ENCODE peak calls at places on chromosomes 16 and 17, in ten cellular contexts. One of them, this sample, is unnamed.

GRCh38 chr17:66203274-66204015 is 11.5 kb upstream of the CEP112 start:
- DNase-seq in GF-D8: no peak
- DNase-seq in endothelial cell: no peak
- DNase-seq in cardiac fibroblast: no peak
- DNase-seq in foreskin keratinocyte: no peak
- DNase-seq in NCI-H1930: no peak
- DNase-seq in EL: no peak
- DNase-seq in activated CD8-positive, alpha-beta memory T cell treated with anti-CD3 and anti-CD28 coated beads for 4 hours: no peak
- DNase-seq in colonic mucosa: no peak
- DNase-seq in RPMI7951: no peak
- DNase-seq in this sample: no peak

GRCh38 chr16:2150418-2151187 is 2.2 kb downstream of the RAB26 start:
- DNase-seq in GF-D8: no peak
- DNase-seq in endothelial cell: no peak
- DNase-seq in cardiac fibroblast: peak
- DNase-seq in foreskin keratinocyte: peak
- DNase-seq in NCI-H1930: peak
- DNase-seq in EL: peak
- DNase-seq in activated CD8-positive, alpha-beta memory T cell treated with anti-CD3 and anti-CD28 coated beads for 4 hours: no peak
- DNase-seq in colonic mucosa: peak
- DNase-seq in RPMI7951: no peak
- DNase-seq in this sample: peak

GRCh38 chr16:48497932-48498760 is 111.8 kb downstream of the N4BP1 start:
- DNase-seq in GF-D8: no peak
- DNase-seq in endothelial cell: no peak
- DNase-seq in cardiac fibroblast: no peak
- DNase-seq in foreskin keratinocyte: no peak
- DNase-seq in NCI-H1930: no peak
- DNase-seq in EL: no peak
- DNase-seq in activated CD8-positive, alpha-beta memory T cell treated with anti-CD3 and anti-CD28 coated beads for 4 hours: no peak
- DNase-seq in colonic mucosa: peak
- DNase-seq in RPMI7951: no peak
- DNase-seq in this sample: no peak

GRCh38 chr17:6306820-6307219 is 128.1 kb downstream of the AIPL1 start:
- DNase-seq in GF-D8: no peak
- DNase-seq in endothelial cell: no peak
- DNase-seq in cardiac fibroblast: no peak
- DNase-seq in foreskin keratinocyte: no peak
- DNase-seq in NCI-H1930: no peak
- DNase-seq in EL: no peak
- DNase-seq in activated CD8-positive, alpha-beta memory T cell treated with anti-CD3 and anti-CD28 coated beads for 4 hours: no peak
- DNase-seq in colonic mucosa: no peak
- DNase-seq in RPMI7951: no peak
- DNase-seq in this sample: no peak

GRCh38 chr16:64409762-64410161 is 712.1 kb downstream of the CDH11 start:
- DNase-seq in GF-D8: no peak
- DNase-seq in endothelial cell: no peak
- DNase-seq in cardiac fibroblast: peak
- DNase-seq in foreskin keratinocyte: no peak
- DNase-seq in NCI-H1930: no peak
- DNase-seq in EL: no peak
- DNase-seq in activated CD8-positive, alpha-beta memory T cell treated with anti-CD3 and anti-CD28 coated beads for 4 hours: no peak
- DNase-seq in colonic mucosa: no peak
- DNase-seq in RPMI7951: no peak
- DNase-seq in this sample: no peak

GRCh38 chr16:47888142-47888541 is 267.7 kb downstream of the ABCC12 start:
- DNase-seq in GF-D8: no peak
- DNase-seq in endothelial cell: no peak
- DNase-seq in cardiac fibroblast: peak
- DNase-seq in foreskin keratinocyte: no peak
- DNase-seq in NCI-H1930: no peak
- DNase-seq in EL: peak
- DNase-seq in activated CD8-positive, alpha-beta memory T cell treated with anti-CD3 and anti-CD28 coated beads for 4 hours: no peak
- DNase-seq in colonic mucosa: no peak
- DNase-seq in RPMI7951: peak
- DNase-seq in this sample: no peak

GRCh38 chr17:67479119-67479517 is 102.0 kb downstream of the PITPNC1 start:
- DNase-seq in GF-D8: no peak
- DNase-seq in endothelial cell: no peak
- DNase-seq in cardiac fibroblast: no peak
- DNase-seq in foreskin keratinocyte: no peak
- DNase-seq in NCI-H1930: no peak
- DNase-seq in EL: no peak
- DNase-seq in activated CD8-positive, alpha-beta memory T cell treated with anti-CD3 and anti-CD28 coated beads for 4 hours: no peak
- DNase-seq in colonic mucosa: no peak
- DNase-seq in RPMI7951: no peak
- DNase-seq in this sample: no peak

GRCh38 chr17:79951361-79952264 is 84.1 kb downstream of the TBC1D16 start:
- DNase-seq in GF-D8: no peak
- DNase-seq in endothelial cell: no peak
- DNase-seq in cardiac fibroblast: peak
- DNase-seq in foreskin keratinocyte: no peak
- DNase-seq in NCI-H1930: no peak
- DNase-seq in EL: peak
- DNase-seq in activated CD8-positive, alpha-beta memory T cell treated with anti-CD3 and anti-CD28 coated beads for 4 hours: no peak
- DNase-seq in colonic mucosa: no peak
- DNase-seq in RPMI7951: peak
- DNase-seq in this sample: no peak

GRCh38 chr16:9260665-9261064 is 169.2 kb downstream of the HAPSTR1 start:
- DNase-seq in GF-D8: no peak
- DNase-seq in endothelial cell: no peak
- DNase-seq in cardiac fibroblast: no peak
- DNase-seq in foreskin keratinocyte: no peak
- DNase-seq in NCI-H1930: no peak
- DNase-seq in EL: no peak
- DNase-seq in activated CD8-positive, alpha-beta memory T cell treated with anti-CD3 and anti-CD28 coated beads for 4 hours: no peak
- DNase-seq in colonic mucosa: peak
- DNase-seq in RPMI7951: no peak
- DNase-seq in this sample: no peak

GRCh38 chr16:47687694-47688093 is 226.6 kb downstream of the PHKB start:
- DNase-seq in GF-D8: no peak
- DNase-seq in endothelial cell: no peak
- DNase-seq in cardiac fibroblast: peak
- DNase-seq in foreskin keratinocyte: no peak
- DNase-seq in NCI-H1930: no peak
- DNase-seq in EL: no peak
- DNase-seq in activated CD8-positive, alpha-beta memory T cell treated with anti-CD3 and anti-CD28 coated beads for 4 hours: no peak
- DNase-seq in colonic mucosa: no peak
- DNase-seq in RPMI7951: peak
- DNase-seq in this sample: no peak

GRCh38 chr17:57396515-57396921 is 140.2 kb downstream of the MSI2 start:
- DNase-seq in GF-D8: no peak
- DNase-seq in endothelial cell: no peak
- DNase-seq in cardiac fibroblast: no peak
- DNase-seq in foreskin keratinocyte: no peak
- DNase-seq in NCI-H1930: no peak
- DNase-seq in EL: no peak
- DNase-seq in activated CD8-positive, alpha-beta memory T cell treated with anti-CD3 and anti-CD28 coated beads for 4 hours: no peak
- DNase-seq in colonic mucosa: peak
- DNase-seq in RPMI7951: no peak
- DNase-seq in this sample: no peak

GRCh38 chr16:58393138-58393504 is 850 bp downstream of the GINS3 start:
- DNase-seq in GF-D8: no peak
- DNase-seq in endothelial cell: no peak
- DNase-seq in cardiac fibroblast: peak
- DNase-seq in foreskin keratinocyte: no peak
- DNase-seq in NCI-H1930: no peak
- DNase-seq in EL: peak
- DNase-seq in activated CD8-positive, alpha-beta memory T cell treated with anti-CD3 and anti-CD28 coated beads for 4 hours: no peak
- DNase-seq in colonic mucosa: no peak
- DNase-seq in RPMI7951: peak
- DNase-seq in this sample: no peak

GRCh38 chr16:24980077-24980793 is 34.9 kb downstream of the ARHGAP17 start:
- DNase-seq in GF-D8: no peak
- DNase-seq in endothelial cell: no peak
- DNase-seq in cardiac fibroblast: no peak
- DNase-seq in foreskin keratinocyte: peak
- DNase-seq in NCI-H1930: no peak
- DNase-seq in EL: peak
- DNase-seq in activated CD8-positive, alpha-beta memory T cell treated with anti-CD3 and anti-CD28 coated beads for 4 hours: no peak
- DNase-seq in colonic mucosa: no peak
- DNase-seq in RPMI7951: peak
- DNase-seq in this sample: no peak

GRCh38 chr17:49438885-49439284 is 24.2 kb upstream of the PHB1 start:
- DNase-seq in GF-D8: no peak
- DNase-seq in endothelial cell: no peak
- DNase-seq in cardiac fibroblast: no peak
- DNase-seq in foreskin keratinocyte: no peak
- DNase-seq in NCI-H1930: no peak
- DNase-seq in EL: no peak
- DNase-seq in activated CD8-positive, alpha-beta memory T cell treated with anti-CD3 and anti-CD28 coated beads for 4 hours: no peak
- DNase-seq in colonic mucosa: no peak
- DNase-seq in RPMI7951: peak
- DNase-seq in this sample: peak

GRCh38 chr17:81254955-81255717 is 16.0 kb downstream of the NDUFAF8 start:
- DNase-seq in GF-D8: peak
- DNase-seq in endothelial cell: peak
- DNase-seq in cardiac fibroblast: peak
- DNase-seq in foreskin keratinocyte: peak
- DNase-seq in NCI-H1930: no peak
- DNase-seq in EL: peak
- DNase-seq in activated CD8-positive, alpha-beta memory T cell treated with anti-CD3 and anti-CD28 coated beads for 4 hours: no peak
- DNase-seq in colonic mucosa: peak
- DNase-seq in RPMI7951: peak
- DNase-seq in this sample: peak

This sample was measured in MV-4-11.